ENCODE peak calls at places on chromosomes 3 and 15, in nine cellular contexts. U is prostate gland; P is CD4-positive, CD25-positive, alpha-beta regulatory T cell; G is adrenal gland; M is body of pancreas; W is mesendoderm; D is upper lobe of right lung; Z is neural progenitor cell; F is mucosa of descending colon. J is an unnamed sample.
A peak's percentile ranks its signal among the peaks of the same experiment; 100 is the strongest.

GRCh38 chr15:59271595-59272201 is 65.1 kb downstream of the LDHAL6B start:
- DNase-seq in Z (no peak), U (no peak), G (no peak), F (no peak), M (no peak), W (no peak), D (no peak), P (no peak), J (no peak)

GRCh38 chr3:146589899-146590508 is 15.1 kb downstream of the PLSCR5 start:
- DNase-seq in D (no peak), U (peak; percentile 18), Z (peak; percentile 42), M (peak; percentile 52), G (peak; percentile 50), F (no peak), P (no peak), W (peak; percentile 35), J (no peak)

GRCh38 chr3:5504135-5504534 is 316.6 kb downstream of the EDEM1 start:
- DNase-seq in U (no peak), M (no peak), D (no peak), G (no peak), Z (no peak), W (no peak), F (no peak), P (no peak), J (no peak)

GRCh38 chr15:50909044-50909342 is 510 bp downstream of the AP4E1 start:
- DNase-seq in W (no peak), Z (no peak), D (no peak), M (no peak), P (no peak), U (no peak), F (no peak), G (no peak), J (no peak)

GRCh38 chr3:139281512-139282196 is 62.2 kb upstream of the MRPS22 start:
- DNase-seq in Z (no peak), M (no peak), P (no peak), W (no peak), G (no peak), U (no peak), D (peak; percentile 33), F (no peak), J (no peak)

GRCh38 chr15:100704281-100705055 is 102.1 kb downstream of the ASB7 start:
- DNase-seq in W (no peak), D (peak; percentile 16), G (no peak), U (no peak), P (no peak), Z (no peak), M (no peak), F (no peak), J (no peak)

GRCh38 chr3:435161-435560 is 238.6 kb downstream of the CHL1 start:
- DNase-seq in F (no peak), D (no peak), P (no peak), Z (no peak), U (no peak), W (no peak), M (no peak), G (no peak), J (no peak)

GRCh38 chr3:124776856-124777255 is 46.6 kb downstream of the UMPS start:
- DNase-seq in W (no peak), F (no peak), M (no peak), G (no peak), D (no peak), Z (no peak), U (no peak), P (no peak), J (no peak)

GRCh38 chr3:73324203-73325155 is 263.0 kb downstream of the EBLN2 start:
- DNase-seq in Z (no peak), P (no peak), W (peak; percentile 81), M (no peak), U (no peak), D (no peak), G (no peak), F (no peak), J (no peak)

GRCh38 chr3:134672571-134672970 is 21.7 kb upstream of the KY start:
- DNase-seq in P (no peak), Z (no peak), F (no peak), G (no peak), U (no peak), D (no peak), M (no peak), W (no peak), J (no peak)

GRCh38 chr3:102400766-102401165 is 34.0 kb upstream of the ZPLD1 start:
- DNase-seq in W (no peak), Z (no peak), U (no peak), M (no peak), F (no peak), P (no peak), G (no peak), D (no peak), J (no peak)

GRCh38 chr15:22980189-22981136 is at the start of gene CYFIP1:
- DNase-seq in Z (peak; percentile 85), M (peak; percentile 92), F (peak; percentile 92), P (no peak), G (peak; percentile 83), W (peak; percentile 89), D (peak; percentile 95), U (peak; percentile 81), J (peak; percentile 87)

GRCh38 chr3:54841461-54841860 is 86.4 kb downstream of the LRTM1 start:
- DNase-seq in D (no peak), G (no peak), Z (no peak), W (peak; percentile 47), U (no peak), F (no peak), M (no peak), P (no peak), J (no peak)

GRCh38 chr3:127680146-127680661 is 7.5 kb downstream of the ABTB1 start:
- DNase-seq in F (peak; percentile 20), D (peak; percentile 63), Z (no peak), M (no peak), W (no peak), G (peak; percentile 21), U (no peak), P (no peak), J (peak; percentile 24)

GRCh38 chr3:11903047-11903446 is 56.4 kb upstream of the TAMM41 start:
- DNase-seq in Z (no peak), D (no peak), W (no peak), G (no peak), M (no peak), U (no peak), F (no peak), P (no peak), J (no peak)

DNA sequence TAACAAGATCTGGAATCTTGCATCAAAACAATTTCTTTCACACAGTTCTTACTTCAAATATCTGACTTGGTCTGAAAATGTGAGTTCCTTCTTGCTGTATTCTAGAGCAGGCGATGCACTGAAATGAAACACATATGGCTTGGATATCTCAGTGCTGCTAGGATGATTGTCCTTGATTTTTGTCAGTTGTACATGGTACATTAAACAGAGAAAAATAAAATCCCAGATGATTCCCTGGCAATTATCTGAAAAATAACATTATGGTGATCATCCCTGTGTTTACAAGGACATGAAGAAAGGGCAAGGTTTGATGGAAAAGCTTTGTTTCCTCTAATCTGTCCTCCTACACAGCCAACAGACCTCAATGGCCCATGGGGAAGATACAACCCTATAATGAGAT is 10.6 kb downstream of the LMCD1 start:
- DNase-seq in G (no peak), F (no peak), Z (no peak), W (no peak), U (no peak), P (no peak), M (no peak), D (no peak), J (no peak)
- H3K4me1 ChIP-seq in G (peaks cover 24% of the 10 kb centered on the region), F (no peaks in the 10 kb centered on the region), Z (no peaks in the 10 kb centered on the region), W (no peaks in the 10 kb centered on the region), U (no peaks in the 10 kb centered on the region), P (no peaks in the 10 kb centered on the region), M (peaks cover 6% of the 10 kb centered on the region), D (peaks cover 44% of the 10 kb centered on the region), J (peaks cover 22% of the 10 kb centered on the region)

GRCh38 chr15:76334438-76335004 is 2.1 kb upstream of the ISL2 start:
- DNase-seq in P (no peak), M (no peak), D (no peak), G (no peak), U (no peak), F (no peak), W (no peak), Z (no peak), J (no peak)

GRCh38 chr15:76336254-76337046 is at the start of gene ISL2:
- DNase-seq in F (peak; percentile 79), W (peak; percentile 96), D (peak; percentile 87), M (peak; percentile 64), Z (peak; percentile 97), P (peak; percentile 35), G (no peak), U (peak; percentile 76), J (peak; percentile 67)

GRCh38 chr15:76335129-76335850 is 1.3 kb upstream of the ISL2 start:
- DNase-seq in G (no peak), D (no peak), P (no peak), U (no peak), F (peak; percentile 55), W (peak; percentile 81), M (no peak), Z (peak; percentile 66), J (no peak)

GRCh38 chr15:76337047-76337738 is 620 bp downstream of the ISL2 start:
- DNase-seq in P (no peak), F (peak; percentile 39), U (no peak), D (no peak), Z (peak; percentile 39), G (no peak), M (no peak), W (peak; percentile 56), J (no peak)

GRCh38 chr15:76335851-76336253 is 721 bp upstream of the ISL2 start:
- DNase-seq in F (no peak), M (no peak), D (no peak), G (no peak), U (no peak), W (peak; percentile 62), P (no peak), Z (peak; percentile 18), J (no peak)
- H3K4me1 ChIP-seq in F (peaks cover 35% of the 10 kb centered on the region), M (peaks cover 37% of the 10 kb centered on the region), D (peaks cover 25% of the 10 kb centered on the region), G (peaks cover 25% of the 10 kb centered on the region), U (peaks cover 7% of the 10 kb centered on the region), W (peaks cover 2% of the 10 kb centered on the region), P (peaks cover 56% of the 10 kb centered on the region), Z (peaks cover 23% of the 10 kb centered on the region), J (peaks cover 59% of the 10 kb centered on the region)

DNA sequence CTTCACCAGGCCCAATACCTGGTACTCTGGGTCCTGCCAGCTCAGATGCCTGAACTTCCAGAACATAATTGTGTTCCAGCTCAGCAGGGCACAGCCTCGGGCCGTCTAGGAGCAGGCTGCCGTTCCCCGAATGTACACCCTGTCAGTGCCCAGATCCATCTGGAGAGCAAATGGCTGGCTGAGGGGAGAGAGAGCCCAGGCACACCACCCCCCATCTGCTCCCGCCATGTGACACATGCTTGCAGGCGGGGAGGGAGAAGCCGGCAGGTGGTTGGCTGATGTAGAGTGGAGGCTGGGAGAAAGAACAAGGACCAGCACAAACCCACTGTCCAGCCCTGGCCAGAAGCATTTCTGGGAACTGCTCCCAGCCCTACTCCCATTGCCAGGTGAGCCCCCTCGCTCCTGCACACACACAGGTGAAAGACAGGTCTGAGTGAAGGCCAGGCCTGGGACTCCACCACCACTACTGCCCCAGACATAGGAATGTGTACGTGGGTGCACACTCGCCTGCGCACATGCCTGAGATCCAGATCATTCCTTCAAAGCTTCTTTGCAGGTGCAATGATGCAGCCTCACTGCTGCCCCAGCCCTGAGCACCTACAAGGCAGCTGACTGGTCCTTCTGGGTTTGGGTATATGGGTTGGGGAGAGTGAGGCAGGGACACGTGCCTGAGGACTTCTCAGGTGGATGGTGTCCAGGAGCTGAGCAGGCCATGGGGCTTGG is 53.5 kb downstream of the SEMA5B start:
- DNase-seq in F (no peak), D (no peak), G (no peak), M (no peak), Z (no peak), P (no peak), U (no peak), W (no peak), J (no peak)
- H3K4me1 ChIP-seq in F (no peaks in the 10 kb centered on the region), D (peaks cover 30% of the 10 kb centered on the region), G (peaks cover 4% of the 10 kb centered on the region), M (no peaks in the 10 kb centered on the region), Z (peaks cover 40% of the 10 kb centered on the region), P (peaks cover 16% of the 10 kb centered on the region), U (peaks cover 12% of the 10 kb centered on the region), W (peaks cover 28% of the 10 kb centered on the region), J (peaks cover 40% of the 10 kb centered on the region)

GRCh38 chr3:189822726-189823125 is 191.5 kb downstream of the TP63 start:
- DNase-seq in M (no peak), G (no peak), D (no peak), P (no peak), W (peak; percentile 32), Z (no peak), U (no peak), F (no peak), J (no peak)
- H3K4me1 ChIP-seq in M (no peaks in the 10 kb centered on the region), G (no peaks in the 10 kb centered on the region), D (no peaks in the 10 kb centered on the region), P (no peaks in the 10 kb centered on the region), W (no peaks in the 10 kb centered on the region), Z (peaks cover 17% of the 10 kb centered on the region), U (no peaks in the 10 kb centered on the region), F (no peaks in the 10 kb centered on the region), J (no peaks in the 10 kb centered on the region)